ENCODE peak calls at places on chromosomes 1 and 21, in eight cellular contexts. C, Q, N, I, T, P, O and J are unnamed samples.

GRCh38 chr1:63821650-63822049 is 47.8 kb downstream of the ROR1 start:
- DNase-seq in C (peak), Q (no peak), N (no peak), I (no peak), T (peak), P (no peak), O (no peak), J (peak)

GRCh38 chr21:44802396-44803153 is 955 bp upstream of the UBE2G2 start:
- DNase-seq in C (no peak), Q (peak), N (no peak), I (no peak), T (no peak), P (no peak), O (no peak), J (no peak)

GRCh38 chr1:57741521-57741920 is 317.7 kb upstream of the DAB1 start:
- DNase-seq in C (no peak), Q (no peak), N (no peak), I (no peak), T (no peak), P (no peak), O (no peak), J (no peak)

GRCh38 chr1:207858271-207858670 is 52.7 kb downstream of the CD34 start:
- DNase-seq in C (no peak), Q (no peak), N (no peak), I (no peak), T (no peak), P (no peak), O (no peak), J (no peak)

GRCh38 chr1:27522148-27522859 is 32.3 kb upstream of the WASF2 start:
- DNase-seq in C (peak), Q (no peak), N (no peak), I (peak), T (no peak), P (no peak), O (no peak), J (no peak)

GRCh38 chr1:231200417-231201031 is 38.7 kb downstream of the TRIM67 start:
- DNase-seq in C (peak), Q (peak), N (no peak), I (no peak), T (no peak), P (no peak), O (no peak), J (peak)

GRCh38 chr1:30024411-30025195 is 698.8 kb downstream of the MATN1 start:
- DNase-seq in C (no peak), Q (no peak), N (no peak), I (no peak), T (no peak), P (no peak), O (no peak), J (no peak)

GRCh38 chr1:228392111-228392936 is 14.3 kb downstream of the TRIM11 start:
- DNase-seq in C (peak), Q (peak), N (no peak), I (no peak), T (no peak), P (no peak), O (no peak), J (no peak)

GRCh38 chr1:83516369-83516768 is 482.6 kb downstream of the TTLL7 start:
- DNase-seq in C (no peak), Q (no peak), N (peak), I (no peak), T (no peak), P (no peak), O (no peak), J (peak)

GRCh38 chr1:44112486-44112885 is 6.1 kb upstream of the KLF17 start:
- DNase-seq in C (peak), Q (no peak), N (peak), I (no peak), T (no peak), P (no peak), O (no peak), J (no peak)

GRCh38 chr1:218371927-218372672 is 27.0 kb downstream of the TGFB2 start:
- DNase-seq in C (peak), Q (no peak), N (no peak), I (no peak), T (no peak), P (no peak), O (no peak), J (no peak)

GRCh38 chr1:29687601-29688244 is 451.4 kb downstream of the PTPRU start:
- DNase-seq in C (peak), Q (no peak), N (no peak), I (no peak), T (peak), P (no peak), O (no peak), J (peak)

GRCh38 chr1:15741183-15741850 is 982 bp upstream of the TMEM82 start:
- DNase-seq in C (peak), Q (peak), N (no peak), I (peak), T (peak), P (peak), O (no peak), J (peak)

GRCh38 chr1:24195146-24195545 is 8.1 kb upstream of the IFNLR1 start:
- DNase-seq in C (no peak), Q (no peak), N (no peak), I (no peak), T (no peak), P (no peak), O (no peak), J (no peak)

GRCh38 chr1:4312024-4312423 is 342.4 kb upstream of the AJAP1 start:
- DNase-seq in C (no peak), Q (no peak), N (no peak), I (no peak), T (no peak), P (no peak), O (no peak), J (no peak)

GRCh38 chr1:215551806-215552205 is 15.3 kb upstream of the KCTD3 start:
- DNase-seq in C (no peak), Q (no peak), N (no peak), I (no peak), T (no peak), P (no peak), O (no peak), J (no peak)

GRCh38 chr1:205480349-205481278 is 23.9 kb upstream of the CDK18 start:
- DNase-seq in C (no peak), Q (no peak), N (no peak), I (no peak), T (no peak), P (no peak), O (no peak), J (no peak)

GRCh38 chr1:39105841-39106765 is 80.0 kb downstream of the NDUFS5 start:
- DNase-seq in C (peak), Q (peak), N (no peak), I (peak), T (peak), P (peak), O (no peak), J (no peak)

GRCh38 chr1:23558140-23558871 is 995 bp downstream of the ID3 start:
- DNase-seq in C (peak), Q (peak), N (no peak), I (no peak), T (peak), P (peak), O (no peak), J (peak)

GRCh38 chr1:234900601-234901000 is 228.0 kb downstream of the TOMM20 start:
- DNase-seq in C (no peak), Q (no peak), N (no peak), I (no peak), T (no peak), P (no peak), O (no peak), J (no peak)

GRCh38 chr1:53220962-53221286 is 490 bp upstream of the CZIB start:
- DNase-seq in C (no peak), Q (no peak), N (no peak), I (no peak), T (no peak), P (no peak), O (no peak), J (no peak)

GRCh38 chr1:174222166-174222949 is 63.0 kb downstream of the RABGAP1L start:
- DNase-seq in C (peak), Q (no peak), N (peak), I (no peak), T (no peak), P (no peak), O (no peak), J (peak)

GRCh38 chr1:63817152-63817667 is 43.4 kb downstream of the ROR1 start:
- DNase-seq in C (peak), Q (no peak), N (no peak), I (no peak), T (no peak), P (no peak), O (no peak), J (no peak)

GRCh38 chr1:171590022-171590421 is 32.0 kb upstream of the MYOCOS start:
- DNase-seq in C (peak), Q (no peak), N (no peak), I (no peak), T (no peak), P (no peak), O (no peak), J (no peak)

GRCh38 chr1:159804924-159805323 is 2.8 kb downstream of the FCRL6 start:
- DNase-seq in C (peak), Q (no peak), N (no peak), I (no peak), T (no peak), P (no peak), O (no peak), J (peak)

GRCh38 chr1:93597697-93598096 is 83.9 kb downstream of the BCAR3 start:
- DNase-seq in C (no peak), Q (no peak), N (no peak), I (no peak), T (no peak), P (peak), O (no peak), J (peak)

GRCh38 chr1:153626477-153626928 is 802 bp downstream of the S100A13 start:
- DNase-seq in C (no peak), Q (no peak), N (no peak), I (no peak), T (no peak), P (no peak), O (no peak), J (no peak)

GRCh38 chr1:153628638-153629342 is 556 bp downstream of the S100A1 start:
- DNase-seq in C (no peak), Q (no peak), N (no peak), I (no peak), T (no peak), P (no peak), O (no peak), J (no peak)

GRCh38 chr1:153627797-153628626 is at the start of gene S100A1:
- DNase-seq in C (no peak), Q (peak), N (no peak), I (no peak), T (no peak), P (peak), O (no peak), J (no peak)

GRCh38 chr1:153624965-153625611 is 2.2 kb downstream of the S100A13 start:
- DNase-seq in C (no peak), Q (no peak), N (no peak), I (no peak), T (no peak), P (no peak), O (no peak), J (no peak)

GRCh38 chr1:153626929-153627796 is at the start of gene S100A13:
- DNase-seq in C (peak), Q (peak), N (peak), I (peak), T (peak), P (peak), O (peak), J (peak)
- TF ChIP-seq CTCF in C (peak), Q (peak), N (peak), I (no peak), T (peak), P (peak), O (peak), J (peak)

GRCh38 chr1:12610305-12610935 is 7.6 kb downstream of the DHRS3 start:
- DNase-seq in C (no peak), Q (no peak), N (no peak), I (no peak), T (no peak), P (no peak), O (no peak), J (peak)
- H3K4me3 ChIP-seq in C (no peak), Q (no peak), N (no peak), I (no peak), T (no peak), P (no peak), O (no peak), J (no peak)

DNA sequence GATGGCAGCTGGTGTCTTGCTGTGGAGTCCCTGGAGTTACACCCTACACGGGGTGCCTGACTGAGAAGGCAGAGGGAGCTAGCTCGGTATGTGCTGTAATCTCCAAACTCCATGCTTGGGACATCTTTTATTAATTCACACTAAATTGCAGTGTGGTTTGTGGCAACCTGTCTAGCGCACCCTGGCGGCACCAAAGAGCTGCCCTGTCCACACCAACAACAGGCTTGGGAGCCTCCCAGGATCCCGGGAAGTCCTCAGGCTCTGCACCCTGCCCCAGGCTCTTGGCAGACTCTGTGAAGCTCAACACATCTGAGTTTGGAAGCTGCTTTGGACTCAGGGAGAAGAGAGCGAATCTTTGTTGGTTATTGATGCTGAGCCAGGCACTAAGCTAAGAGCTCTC is 138.9 kb downstream of the IGSF21 start:
- DNase-seq in C (no peak), Q (peak), N (no peak), I (no peak), T (no peak), P (no peak), O (no peak), J (no peak)
- TF ChIP-seq CTCF in C (no peak), Q (peak), N (no peak), I (no peak), T (no peak), P (no peak), O (no peak), J (no peak)

GRCh38 chr1:226732856-226733291 is 6.2 kb downstream of the ITPKB start:
- DNase-seq in C (no peak), Q (no peak), N (no peak), I (no peak), T (no peak), P (no peak), O (no peak), J (no peak)
- H3K4me3 ChIP-seq in C (peak), Q (no peak), N (no peak), I (peak), T (no peak), P (peak), O (peak), J (no peak)

GRCh38 chr1:3248416-3249141 is 179.6 kb downstream of the PRDM16 start:
- DNase-seq in C (no peak), Q (no peak), N (no peak), I (no peak), T (no peak), P (no peak), O (no peak), J (no peak)
- TF ChIP-seq CTCF in C (no peak), Q (no peak), N (no peak), I (no peak), T (no peak), P (no peak), O (no peak), J (no peak)

GRCh38 chr1:197915797-197916686 is 1.1 kb upstream of the LHX9 start:
- DNase-seq in C (peak), Q (peak), N (peak), I (no peak), T (no peak), P (peak), O (no peak), J (peak)
- H3K4me3 ChIP-seq in C (peak), Q (peak), N (peak), I (no peak), T (no peak), P (peak), O (peak), J (peak)